ENCODE peak calls at places on chromosome 14, in five cellular contexts. P, C, J, U and N are unnamed samples.

GRCh38 chr14:87992349-87992719 is 648 bp downstream of the GALC start:
- DNase-seq in P (no peak), C (no peak), J (no peak), U (no peak), N (no peak)

GRCh38 chr14:38605193-38606114 is 349.6 kb upstream of the CLEC14A start:
- DNase-seq in P (no peak), C (no peak), J (no peak), U (no peak), N (no peak)

GRCh38 chr14:75568791-75569190 is 9.6 kb upstream of the FLVCR2 start:
- DNase-seq in P (no peak), C (no peak), J (no peak), U (no peak), N (no peak)

GRCh38 chr14:35858521-35859209 is 32.5 kb downstream of the BRMS1L start:
- DNase-seq in P (no peak), C (peak; percentile 16), J (peak; percentile 71), U (no peak), N (peak; percentile 51)

GRCh38 chr14:99037777-99038176 is 234.2 kb downstream of the BCL11B start:
- DNase-seq in P (no peak), C (peak; percentile 17), J (no peak), U (no peak), N (no peak)

GRCh38 chr14:24426912-24427536 is 2.4 kb downstream of the CBLN3 start:
- DNase-seq in P (no peak), C (no peak), J (no peak), U (no peak), N (no peak)

GRCh38 chr14:103520657-103521437 is 1.8 kb downstream of the CKB start:
- DNase-seq in P (peak; percentile 17), C (peak; percentile 63), J (peak; percentile 74), U (peak; percentile 42), N (peak; percentile 71)

GRCh38 chr14:49999216-49999761 is 106.4 kb downstream of the ARF6 start:
- DNase-seq in P (no peak), C (peak; percentile 94), J (peak; percentile 94), U (peak; percentile 70), N (peak; percentile 84)

GRCh38 chr14:22811752-22812151 is 3.5 kb downstream of the SLC7A7 start:
- DNase-seq in P (no peak), C (no peak), J (peak; percentile 10), U (no peak), N (no peak)

GRCh38 chr14:69423279-69423678 is 24.8 kb downstream of the SLC39A9 start:
- DNase-seq in P (no peak), C (no peak), J (peak; percentile 52), U (no peak), N (peak; percentile 54)

GRCh38 chr14:86357866-86358265 is 827.9 kb downstream of the FLRT2 start:
- DNase-seq in P (no peak), C (no peak), J (no peak), U (no peak), N (no peak)

GRCh38 chr14:104363891-104364760 is 215.4 kb upstream of the C14orf180 start:
- DNase-seq in P (no peak), C (no peak), J (no peak), U (no peak), N (no peak)

GRCh38 chr14:51082394-51082793 is 12.5 kb downstream of the TRIM9 start:
- DNase-seq in P (no peak), C (no peak), J (no peak), U (no peak), N (peak; percentile 80)

GRCh38 chr14:105193916-105194782 is 13.0 kb upstream of the NUDT14 start:
- DNase-seq in P (peak; percentile 25), C (no peak), J (no peak), U (no peak), N (no peak)

GRCh38 chr14:105151131-105151837 is 17.3 kb downstream of the JAG2 start:
- DNase-seq in P (no peak), C (no peak), J (no peak), U (no peak), N (no peak)

GRCh38 chr14:75267141-75267601 is 11.5 kb upstream of the FOS start:
- DNase-seq in P (no peak), C (no peak), J (peak; percentile 89), U (no peak), N (peak; percentile 87)

GRCh38 chr14:31106768-31107167 is 80.6 kb upstream of the STRN3 start:
- DNase-seq in P (no peak), C (no peak), J (peak; percentile 9), U (no peak), N (no peak)

GRCh38 chr14:61475316-61475715 is 153.9 kb downstream of the PRKCH start:
- DNase-seq in P (peak; percentile 99), C (peak; percentile 72), J (peak; percentile 76), U (no peak), N (peak; percentile 81)

GRCh38 chr14:103074699-103075341 is 9.2 kb upstream of the LBHD2 start:
- DNase-seq in P (no peak), C (no peak), J (no peak), U (no peak), N (no peak)

GRCh38 chr14:104966261-104967143 is 11.7 kb downstream of the AHNAK2 start:
- DNase-seq in P (no peak), C (no peak), J (no peak), U (no peak), N (no peak)

GRCh38 chr14:96538663-96539317 is 36.6 kb downstream of the PAPOLA start:
- DNase-seq in P (no peak), C (no peak), J (peak; percentile 9), U (no peak), N (no peak)

GRCh38 chr14:36955376-36955775 is 217.0 kb downstream of the SLC25A21 start:
- DNase-seq in P (no peak), C (no peak), J (peak; percentile 46), U (no peak), N (no peak)

GRCh38 chr14:93086441-93087055 is 29.2 kb downstream of the ITPK1 start:
- DNase-seq in P (no peak), C (peak; percentile 48), J (no peak), U (no peak), N (no peak)